ENCODE peak calls at places on chromosomes 12 and 14, in five cellular contexts. One of them, this sample, is unnamed.

GRCh38 chr12:81329088-81329487 is 251.2 kb downstream of the ACSS3 start:
- DNase-seq in fibroblast of lung: peak
- DNase-seq in psoas muscle: no peak
- DNase-seq in A549: peak
- DNase-seq in HFF-Myc: no peak
- DNase-seq in this sample: no peak

GRCh38 chr12:15706010-15706676 is 83.0 kb downstream of the EPS8 start:
- DNase-seq in fibroblast of lung: no peak
- DNase-seq in psoas muscle: no peak
- DNase-seq in A549: peak
- DNase-seq in HFF-Myc: no peak
- DNase-seq in this sample: no peak

GRCh38 chr12:93135286-93136239 is 206.5 kb upstream of the EEA1 start:
- DNase-seq in fibroblast of lung: peak
- DNase-seq in psoas muscle: no peak
- DNase-seq in A549: no peak
- DNase-seq in HFF-Myc: peak
- DNase-seq in this sample: no peak

GRCh38 chr14:54207991-54208520 is 188.8 kb upstream of the CDKN3 start:
- DNase-seq in fibroblast of lung: no peak
- DNase-seq in psoas muscle: no peak
- DNase-seq in A549: no peak
- DNase-seq in HFF-Myc: no peak
- DNase-seq in this sample: no peak

GRCh38 chr12:88634008-88634407 is 53.7 kb upstream of the KITLG start:
- DNase-seq in fibroblast of lung: no peak
- DNase-seq in psoas muscle: no peak
- DNase-seq in A549: no peak
- DNase-seq in HFF-Myc: no peak
- DNase-seq in this sample: no peak

GRCh38 chr12:16329594-16329993 is 17.9 kb upstream of the MGST1 start:
- DNase-seq in fibroblast of lung: no peak
- DNase-seq in psoas muscle: no peak
- DNase-seq in A549: no peak
- DNase-seq in HFF-Myc: no peak
- DNase-seq in this sample: no peak

GRCh38 chr12:95646781-95647184 is 95.5 kb upstream of the USP44 start:
- DNase-seq in fibroblast of lung: no peak
- DNase-seq in psoas muscle: no peak
- DNase-seq in A549: no peak
- DNase-seq in HFF-Myc: no peak
- DNase-seq in this sample: no peak

GRCh38 chr12:53048033-53048779 is 1.7 kb upstream of the TNS2 start:
- DNase-seq in fibroblast of lung: no peak
- DNase-seq in psoas muscle: peak
- DNase-seq in A549: peak
- DNase-seq in HFF-Myc: no peak
- DNase-seq in this sample: no peak

GRCh38 chr12:130362060-130362459 is 24.4 kb downstream of the PIWIL1 start:
- DNase-seq in fibroblast of lung: no peak
- DNase-seq in psoas muscle: no peak
- DNase-seq in A549: no peak
- DNase-seq in HFF-Myc: no peak
- DNase-seq in this sample: no peak

GRCh38 chr12:130357241-130357640 is 19.6 kb downstream of the PIWIL1 start:
- DNase-seq in fibroblast of lung: no peak
- DNase-seq in psoas muscle: no peak
- DNase-seq in A549: no peak
- DNase-seq in HFF-Myc: no peak
- DNase-seq in this sample: no peak

GRCh38 chr12:130356222-130356621 is 18.5 kb downstream of the PIWIL1 start:
- DNase-seq in fibroblast of lung: no peak
- DNase-seq in psoas muscle: no peak
- DNase-seq in A549: no peak
- DNase-seq in HFF-Myc: no peak
- DNase-seq in this sample: no peak

GRCh38 chr12:130354407-130354806 is 16.7 kb downstream of the PIWIL1 start:
- DNase-seq in fibroblast of lung: no peak
- DNase-seq in psoas muscle: no peak
- DNase-seq in A549: no peak
- DNase-seq in HFF-Myc: no peak
- DNase-seq in this sample: no peak

DNA sequence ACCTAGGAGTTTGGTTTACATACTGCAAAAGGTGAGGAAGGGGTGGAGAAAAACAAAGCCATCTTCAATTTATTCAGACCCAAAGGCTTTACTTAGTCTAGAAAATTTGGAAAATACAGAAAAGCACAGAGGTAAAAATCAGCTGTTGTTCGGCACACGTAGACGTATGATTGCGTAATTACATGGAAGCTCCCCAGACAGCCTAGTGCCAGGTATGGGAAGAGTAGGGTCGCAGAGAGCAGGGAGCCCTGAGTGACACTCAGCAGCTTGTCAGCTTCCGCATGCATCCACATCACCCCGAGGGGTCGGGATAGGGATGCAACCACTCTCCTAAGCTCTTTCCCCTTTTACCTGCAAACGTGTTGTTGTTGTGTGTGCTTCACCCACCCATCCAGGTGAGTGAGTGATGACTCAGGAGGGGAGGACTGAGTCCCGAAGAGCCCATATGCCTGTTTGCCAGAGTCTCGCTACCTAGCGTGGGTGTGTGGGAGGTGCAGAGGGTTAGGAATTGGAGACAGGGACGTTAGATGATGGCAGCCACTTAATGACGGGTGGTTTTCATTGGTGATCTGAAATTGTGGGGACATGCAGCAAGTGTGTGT is 20.1 kb downstream of the PIWIL1 start:
- DNase-seq in fibroblast of lung: no peak
- DNase-seq in psoas muscle: no peak
- DNase-seq in A549: no peak
- DNase-seq in HFF-Myc: no peak
- DNase-seq in this sample: no peak
- TF ChIP-seq CTCF in fibroblast of lung: no peak
- TF ChIP-seq CTCF in psoas muscle: no peak
- TF ChIP-seq CTCF in A549: no peak
- TF ChIP-seq CTCF in HFF-Myc: no peak
- TF ChIP-seq CTCF in this sample: no peak

GRCh38 chr12:96986883-96987523 is 79.9 kb downstream of the NEDD1 start:
- DNase-seq in fibroblast of lung: peak
- DNase-seq in psoas muscle: no peak
- DNase-seq in A549: peak
- DNase-seq in HFF-Myc: no peak
- DNase-seq in this sample: no peak
- TF ChIP-seq CTCF in fibroblast of lung: peak
- TF ChIP-seq CTCF in psoas muscle: peak
- TF ChIP-seq CTCF in A549: peak
- TF ChIP-seq CTCF in HFF-Myc: peak
- TF ChIP-seq CTCF in this sample: peak

GRCh38 chr12:104213952-104214351 is 1.6 kb upstream of the TXNRD1 start:
- DNase-seq in fibroblast of lung: peak
- DNase-seq in psoas muscle: no peak
- DNase-seq in A549: peak
- DNase-seq in HFF-Myc: peak
- DNase-seq in this sample: no peak
- TF ChIP-seq CTCF in fibroblast of lung: no peak
- TF ChIP-seq CTCF in psoas muscle: no peak
- TF ChIP-seq CTCF in A549: no peak
- TF ChIP-seq CTCF in HFF-Myc: no peak
- TF ChIP-seq CTCF in this sample: no peak

GRCh38 chr12:114355389-114356088 is 50.4 kb downstream of the TBX5 start:
- DNase-seq in fibroblast of lung: peak
- DNase-seq in psoas muscle: no peak
- DNase-seq in A549: peak
- DNase-seq in HFF-Myc: no peak
- DNase-seq in this sample: no peak
- TF ChIP-seq CTCF in fibroblast of lung: peak
- TF ChIP-seq CTCF in psoas muscle: no peak
- TF ChIP-seq CTCF in A549: no peak
- TF ChIP-seq CTCF in HFF-Myc: peak
- TF ChIP-seq CTCF in this sample: peak

GRCh38 chr12:109656681-109657262 is 56.9 kb upstream of the FAM222A start:
- DNase-seq in fibroblast of lung: no peak
- DNase-seq in psoas muscle: no peak
- DNase-seq in A549: no peak
- DNase-seq in HFF-Myc: no peak
- DNase-seq in this sample: no peak
- TF ChIP-seq CTCF in fibroblast of lung: no peak
- TF ChIP-seq CTCF in psoas muscle: no peak
- TF ChIP-seq CTCF in A549: no peak
- TF ChIP-seq CTCF in HFF-Myc: no peak
- TF ChIP-seq CTCF in this sample: no peak

GRCh38 chr12:97312570-97313135 is 150.0 kb upstream of the RMST start:
- DNase-seq in fibroblast of lung: no peak
- DNase-seq in psoas muscle: no peak
- DNase-seq in A549: no peak
- DNase-seq in HFF-Myc: no peak
- DNase-seq in this sample: no peak
- TF ChIP-seq CTCF in fibroblast of lung: no peak
- TF ChIP-seq CTCF in psoas muscle: no peak
- TF ChIP-seq CTCF in A549: no peak
- TF ChIP-seq CTCF in HFF-Myc: no peak
- TF ChIP-seq CTCF in this sample: no peak

GRCh38 chr12:3644103-3644502 is 108.8 kb downstream of the CRACR2A start:
- DNase-seq in fibroblast of lung: no peak
- DNase-seq in psoas muscle: no peak
- DNase-seq in A549: no peak
- DNase-seq in HFF-Myc: no peak
- DNase-seq in this sample: no peak
- TF ChIP-seq CTCF in fibroblast of lung: no peak
- TF ChIP-seq CTCF in psoas muscle: no peak
- TF ChIP-seq CTCF in A549: no peak
- TF ChIP-seq CTCF in HFF-Myc: no peak
- TF ChIP-seq CTCF in this sample: no peak

GRCh38 chr14:28754209-28754985 is 12.2 kb upstream of the FOXG1 start:
- DNase-seq in fibroblast of lung: peak
- DNase-seq in psoas muscle: no peak
- DNase-seq in A549: peak
- DNase-seq in HFF-Myc: peak
- DNase-seq in this sample: no peak
- TF ChIP-seq CTCF in fibroblast of lung: peak
- TF ChIP-seq CTCF in psoas muscle: peak
- TF ChIP-seq CTCF in A549: peak
- TF ChIP-seq CTCF in HFF-Myc: peak
- TF ChIP-seq CTCF in this sample: peak